ENCODE peak calls at places on chromosomes 6 and 20, in four cellular contexts. One of them, this sample, is unnamed.

GRCh38 chr20:32535316-32535952 is 49.7 kb downstream of the NOL4L start:
- DNase-seq in NCI-H2029: no peak
- DNase-seq in OCI-LY7: peak; percentile 33
- DNase-seq in activated gamma-delta T cell treated with Interleukin-2 at 50 U/mL for 16 hours: no peak
- DNase-seq in this sample: no peak

GRCh38 chr6:98977606-98978292 is 30.0 kb upstream of the FBXL4 start:
- DNase-seq in NCI-H2029: peak; percentile 9
- DNase-seq in OCI-LY7: no peak
- DNase-seq in activated gamma-delta T cell treated with Interleukin-2 at 50 U/mL for 16 hours: no peak
- DNase-seq in this sample: no peak

GRCh38 chr6:117482240-117483003 is at the start of gene DCBLD1:
- DNase-seq in NCI-H2029: peak; percentile 95
- DNase-seq in OCI-LY7: no peak
- DNase-seq in activated gamma-delta T cell treated with Interleukin-2 at 50 U/mL for 16 hours: peak; percentile 38
- DNase-seq in this sample: peak; percentile 38

GRCh38 chr20:10467985-10468845 is 33.1 kb downstream of the SLX4IP start:
- DNase-seq in NCI-H2029: no peak
- DNase-seq in OCI-LY7: no peak
- DNase-seq in activated gamma-delta T cell treated with Interleukin-2 at 50 U/mL for 16 hours: no peak
- DNase-seq in this sample: no peak

GRCh38 chr6:3318821-3319540 is 60.2 kb downstream of the PSMG4 start:
- DNase-seq in NCI-H2029: no peak
- DNase-seq in OCI-LY7: no peak
- DNase-seq in activated gamma-delta T cell treated with Interleukin-2 at 50 U/mL for 16 hours: no peak
- DNase-seq in this sample: no peak

GRCh38 chr20:62523473-62524203 is 47.8 kb upstream of the GATA5 start:
- DNase-seq in NCI-H2029: no peak
- DNase-seq in OCI-LY7: no peak
- DNase-seq in activated gamma-delta T cell treated with Interleukin-2 at 50 U/mL for 16 hours: peak; percentile 46
- DNase-seq in this sample: no peak

GRCh38 chr6:68651018-68651985 is 16.2 kb downstream of the ADGRB3 start:
- DNase-seq in NCI-H2029: no peak
- DNase-seq in OCI-LY7: no peak
- DNase-seq in activated gamma-delta T cell treated with Interleukin-2 at 50 U/mL for 16 hours: no peak
- DNase-seq in this sample: no peak

GRCh38 chr20:43247361-43247760 is 57.7 kb upstream of the PTPRT start:
- DNase-seq in NCI-H2029: no peak
- DNase-seq in OCI-LY7: no peak
- DNase-seq in activated gamma-delta T cell treated with Interleukin-2 at 50 U/mL for 16 hours: no peak
- DNase-seq in this sample: no peak

GRCh38 chr6:116945809-116946208 is 68.8 kb downstream of the RFX6 start:
- DNase-seq in NCI-H2029: no peak
- DNase-seq in OCI-LY7: no peak
- DNase-seq in activated gamma-delta T cell treated with Interleukin-2 at 50 U/mL for 16 hours: no peak
- DNase-seq in this sample: no peak

GRCh38 chr20:33554914-33555420 is 65.1 kb downstream of the CBFA2T2 start:
- DNase-seq in NCI-H2029: peak; percentile 98
- DNase-seq in OCI-LY7: peak; percentile 91
- DNase-seq in activated gamma-delta T cell treated with Interleukin-2 at 50 U/mL for 16 hours: peak; percentile 23
- DNase-seq in this sample: peak; percentile 32

GRCh38 chr20:1861347-1861987 is 33.7 kb upstream of the SIRPA start:
- DNase-seq in NCI-H2029: no peak
- DNase-seq in OCI-LY7: no peak
- DNase-seq in activated gamma-delta T cell treated with Interleukin-2 at 50 U/mL for 16 hours: no peak
- DNase-seq in this sample: no peak

GRCh38 chr6:65231616-65232015 is 475.4 kb downstream of the EYS start:
- DNase-seq in NCI-H2029: no peak
- DNase-seq in OCI-LY7: no peak
- DNase-seq in activated gamma-delta T cell treated with Interleukin-2 at 50 U/mL for 16 hours: no peak
- DNase-seq in this sample: no peak

GRCh38 chr20:21090112-21090737 is 15.9 kb downstream of the LINC00237 start:
- DNase-seq in NCI-H2029: no peak
- DNase-seq in OCI-LY7: peak; percentile 64
- DNase-seq in activated gamma-delta T cell treated with Interleukin-2 at 50 U/mL for 16 hours: no peak
- DNase-seq in this sample: peak; percentile 24

GRCh38 chr20:2693286-2693995 is 861 bp downstream of the EBF4 start:
- DNase-seq in NCI-H2029: no peak
- DNase-seq in OCI-LY7: no peak
- DNase-seq in activated gamma-delta T cell treated with Interleukin-2 at 50 U/mL for 16 hours: peak; percentile 33
- DNase-seq in this sample: peak; percentile 12

GRCh38 chr6:50952092-50952932 is 133.6 kb downstream of the TFAP2B start:
- DNase-seq in NCI-H2029: no peak
- DNase-seq in OCI-LY7: no peak
- DNase-seq in activated gamma-delta T cell treated with Interleukin-2 at 50 U/mL for 16 hours: no peak
- DNase-seq in this sample: peak; percentile 34

GRCh38 chr6:130150906-130151305 is 71.8 kb downstream of the SAMD3 start:
- DNase-seq in NCI-H2029: no peak
- DNase-seq in OCI-LY7: no peak
- DNase-seq in activated gamma-delta T cell treated with Interleukin-2 at 50 U/mL for 16 hours: no peak
- DNase-seq in this sample: no peak

GRCh38 chr20:52060794-52061714 is 130.5 kb downstream of the ZFP64 start:
- DNase-seq in NCI-H2029: no peak
- DNase-seq in OCI-LY7: no peak
- DNase-seq in activated gamma-delta T cell treated with Interleukin-2 at 50 U/mL for 16 hours: no peak
- DNase-seq in this sample: no peak

GRCh38 chr6:30325873-30326445 is 768 bp upstream of the TRIM39 start:
- DNase-seq in NCI-H2029: peak; percentile 61
- DNase-seq in OCI-LY7: peak; percentile 74
- DNase-seq in activated gamma-delta T cell treated with Interleukin-2 at 50 U/mL for 16 hours: peak; percentile 64
- DNase-seq in this sample: peak; percentile 87

GRCh38 chr6:89392823-89393222 is 19.2 kb downstream of the RRAGD start:
- DNase-seq in NCI-H2029: no peak
- DNase-seq in OCI-LY7: no peak
- DNase-seq in activated gamma-delta T cell treated with Interleukin-2 at 50 U/mL for 16 hours: no peak
- DNase-seq in this sample: no peak

GRCh38 chr6:104789770-104790190 is 69.9 kb downstream of the HACE1 start:
- DNase-seq in NCI-H2029: no peak
- DNase-seq in OCI-LY7: peak; percentile 48
- DNase-seq in activated gamma-delta T cell treated with Interleukin-2 at 50 U/mL for 16 hours: no peak
- DNase-seq in this sample: no peak